ENCODE peak calls at places on chromosomes 1 and 21, in four cellular contexts. G, O, V and K are unnamed samples.

GRCh38 chr1:187032316-187032981 is 203.7 kb downstream of the PLA2G4A start:
- DNase-seq in G (no peak), O (no peak), V (no peak), K (no peak)

GRCh38 chr1:230857822-230858221 is 10.5 kb downstream of the C1orf198 start:
- DNase-seq in G (no peak), O (no peak), V (no peak), K (no peak)

GRCh38 chr1:154770897-154771594 is 99.0 kb downstream of the KCNN3 start:
- DNase-seq in G (no peak), O (peak), V (no peak), K (no peak)

GRCh38 chr1:164999135-164999534 is 357.4 kb downstream of the LMX1A start:
- DNase-seq in G (no peak), O (peak), V (no peak), K (no peak)

GRCh38 chr1:42173155-42173933 is 8.8 kb upstream of the GUCA2A start:
- DNase-seq in G (no peak), O (peak), V (peak), K (peak)

GRCh38 chr21:28884481-28884880 is 108.2 kb downstream of the LTN1 start:
- DNase-seq in G (no peak), O (peak), V (no peak), K (no peak)

GRCh38 chr1:7255303-7256058 is 470.2 kb downstream of the CAMTA1 start:
- DNase-seq in G (no peak), O (no peak), V (no peak), K (no peak)

GRCh38 chr1:16162163-16162822 is 6.4 kb upstream of the EPHA2 start:
- DNase-seq in G (no peak), O (no peak), V (no peak), K (peak)

GRCh38 chr1:19400189-19400588 is 85.2 kb downstream of the CAPZB start:
- DNase-seq in G (peak), O (no peak), V (no peak), K (no peak)

GRCh38 chr21:20169812-20170576 is 828.2 kb upstream of the NCAM2 start:
- DNase-seq in G (no peak), O (no peak), V (no peak), K (no peak)

GRCh38 chr1:219385786-219386427 is 212.2 kb downstream of the LYPLAL1 start:
- DNase-seq in G (peak), O (peak), V (peak), K (no peak)

GRCh38 chr1:4962836-4963235 is 308.4 kb downstream of the AJAP1 start:
- DNase-seq in G (no peak), O (no peak), V (no peak), K (no peak)

GRCh38 chr1:154496381-154496780 is 5.6 kb upstream of the TDRD10 start:
- DNase-seq in G (no peak), O (no peak), V (no peak), K (no peak)

GRCh38 chr21:15034126-15034848 is 30.5 kb downstream of the NRIP1 start:
- DNase-seq in G (peak), O (no peak), V (no peak), K (no peak)

GRCh38 chr1:200206340-200206739 is 178.8 kb downstream of the NR5A2 start:
- DNase-seq in G (peak), O (peak), V (no peak), K (no peak)

GRCh38 chr1:98965394-98965793 is 39.3 kb downstream of the PLPPR5 start:
- DNase-seq in G (no peak), O (peak), V (no peak), K (no peak)

GRCh38 chr1:168921514-168922106 is 184.9 kb upstream of the ATP1B1 start:
- DNase-seq in G (no peak), O (no peak), V (no peak), K (no peak)

GRCh38 chr21:29481641-29482040 is 182.9 kb downstream of the BACH1 start:
- DNase-seq in G (peak), O (no peak), V (no peak), K (no peak)

GRCh38 chr1:41432481-41433280 is 51.8 kb downstream of the EDN2 start:
- DNase-seq in G (peak), O (peak), V (peak), K (peak)

GRCh38 chr1:59285691-59286090 is 11.2 kb upstream of the FGGY start:
- DNase-seq in G (no peak), O (no peak), V (no peak), K (no peak)

GRCh38 chr1:67169932-67170331 is 3.7 kb downstream of the IL23R start:
- DNase-seq in G (no peak), O (no peak), V (no peak), K (no peak)

GRCh38 chr1:15944308-15945010 is 31.4 kb downstream of the ZBTB17 start:
- DNase-seq in G (no peak), O (no peak), V (no peak), K (no peak)

GRCh38 chr1:190011585-190011984 is 466.1 kb downstream of the BRINP3 start:
- DNase-seq in G (no peak), O (no peak), V (no peak), K (no peak)

GRCh38 chr1:218671573-218671972 is 326.4 kb downstream of the TGFB2 start:
- DNase-seq in G (no peak), O (no peak), V (no peak), K (no peak)

GRCh38 chr1:214558002-214558770 is 6.8 kb upstream of the PTPN14 start:
- DNase-seq in G (no peak), O (peak), V (no peak), K (no peak)

GRCh38 chr1:54826226-54826816 is 25.2 kb upstream of the TTC22 start:
- DNase-seq in G (no peak), O (no peak), V (no peak), K (no peak)

GRCh38 chr1:155122308-155122707 is 5.4 kb upstream of the EFNA1 start:
- DNase-seq in G (no peak), O (no peak), V (no peak), K (no peak)

GRCh38 chr1:211336775-211337174 is 10.1 kb downstream of the TRAF5 start:
- DNase-seq in G (no peak), O (no peak), V (no peak), K (no peak)

GRCh38 chr1:156948708-156949107 is 28.3 kb downstream of the LRRC71 start:
- DNase-seq in G (no peak), O (no peak), V (no peak), K (no peak)

GRCh38 chr21:45074818-45075605 is 632 bp downstream of the ADARB1 start:
- DNase-seq in G (no peak), O (peak), V (no peak), K (peak)

GRCh38 chr1:54277451-54278355 is 77.7 kb downstream of the MRPL37 start:
- DNase-seq in G (no peak), O (no peak), V (no peak), K (no peak)

GRCh38 chr1:167690053-167690452 is 31.7 kb upstream of the MPZL1 start:
- DNase-seq in G (no peak), O (no peak), V (no peak), K (no peak)

GRCh38 chr1:35448344-35448801 is 108.8 kb downstream of the KIAA0319L start:
- DNase-seq in G (peak), O (peak), V (no peak), K (no peak)

GRCh38 chr1:110255388-110255787 is 45.3 kb downstream of the KCNC4 start:
- DNase-seq in G (no peak), O (no peak), V (no peak), K (no peak)

GRCh38 chr1:6971048-6971447 is 185.8 kb downstream of the CAMTA1 start:
- DNase-seq in G (no peak), O (no peak), V (no peak), K (no peak)

GRCh38 chr1:41900611-41901444 is 17.9 kb downstream of the HIVEP3 start:
- DNase-seq in G (no peak), O (peak), V (no peak), K (no peak)

GRCh38 chr1:58447891-58448290 is 98.6 kb downstream of the OMA1 start:
- DNase-seq in G (no peak), O (no peak), V (no peak), K (no peak)

GRCh38 chr21:36881223-36881622 is 85.2 kb downstream of the HLCS start:
- DNase-seq in G (peak), O (no peak), V (no peak), K (no peak)

GRCh38 chr1:981955-982558 is at the start of gene PERM1:
- DNase-seq in G (no peak), O (no peak), V (no peak), K (no peak)

GRCh38 chr1:114040273-114041043 is 61.2 kb downstream of the OLFML3 start:
- DNase-seq in G (no peak), O (peak), V (no peak), K (no peak)

GRCh38 chr1:91944087-91944486 is 5.1 kb upstream of the BRDT start:
- DNase-seq in G (no peak), O (no peak), V (no peak), K (no peak)
- TF ChIP-seq CTCF in G (no peak), O (no peak), V (no peak), K (no peak)

DNA sequence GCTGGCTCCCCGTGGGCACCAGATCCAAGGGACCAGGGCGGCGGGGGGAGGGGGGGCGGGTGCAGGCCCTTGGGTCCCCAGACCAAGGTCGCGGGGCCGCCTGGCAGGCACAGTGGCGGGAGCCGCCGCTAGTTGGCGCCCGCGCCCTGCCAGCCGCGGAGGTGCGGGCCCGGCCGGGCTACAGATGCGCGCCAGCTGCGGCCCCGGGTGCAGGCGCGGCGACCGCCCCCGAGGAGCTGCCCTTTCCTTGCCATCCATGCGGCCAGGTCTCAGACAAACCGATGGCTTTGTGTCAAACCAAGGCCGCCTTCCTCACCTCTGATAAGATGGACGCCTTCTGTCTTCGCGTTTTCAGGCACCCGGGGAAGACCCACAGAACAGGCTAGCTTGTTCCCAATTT is 2.2 kb upstream of the RUNX3 start:
- DNase-seq in G (no peak), O (no peak), V (peak), K (peak)
- TF ChIP-seq CTCF in G (no peak), O (peak), V (peak), K (peak)

GRCh38 chr1:8352886-8353285 is 35.0 kb downstream of the SLC45A1 start:
- DNase-seq in G (no peak), O (no peak), V (no peak), K (no peak)

GRCh38 chr1:8351693-8352470 is 34.0 kb downstream of the SLC45A1 start:
- DNase-seq in G (no peak), O (peak), V (peak), K (no peak)

GRCh38 chr1:8352471-8352845 is 34.5 kb downstream of the SLC45A1 start:
- DNase-seq in G (no peak), O (no peak), V (no peak), K (no peak)

GRCh38 chr1:8354038-8354437 is 36.1 kb downstream of the SLC45A1 start:
- DNase-seq in G (no peak), O (no peak), V (no peak), K (no peak)

GRCh38 chr1:8353386-8353785 is 35.5 kb downstream of the SLC45A1 start:
- DNase-seq in G (no peak), O (no peak), V (no peak), K (no peak)
- TF ChIP-seq CTCF in G (no peak), O (no peak), V (no peak), K (no peak)

GRCh38 chr1:89524369-89525168 is at the start of gene LRRC8B:
- DNase-seq in G (peak), O (peak), V (peak), K (peak)
- TF ChIP-seq CTCF in G (no peak), O (no peak), V (no peak), K (no peak)

GRCh38 chr1:203628185-203628996 is 1.8 kb downstream of the ATP2B4 start:
- DNase-seq in G (no peak), O (peak), V (peak), K (peak)
- TF ChIP-seq CTCF in G (peak), O (no peak), V (no peak), K (no peak)

GRCh38 chr1:12757836-12758235 is 11.8 kb downstream of the CFAP107 start:
- DNase-seq in G (no peak), O (no peak), V (no peak), K (no peak)

GRCh38 chr1:12762766-12763165 is 10.8 kb upstream of the PRAMEF12 start:
- DNase-seq in G (no peak), O (no peak), V (no peak), K (no peak)

GRCh38 chr1:12756756-12757433 is 10.9 kb downstream of the CFAP107 start:
- DNase-seq in G (no peak), O (no peak), V (no peak), K (no peak)

GRCh38 chr1:12761781-12762180 is 11.8 kb upstream of the PRAMEF12 start:
- DNase-seq in G (no peak), O (no peak), V (no peak), K (no peak)

GRCh38 chr1:12760256-12760795 is 13.2 kb upstream of the PRAMEF12 start:
- DNase-seq in G (no peak), O (no peak), V (no peak), K (no peak)
- TF ChIP-seq CTCF in G (no peak), O (no peak), V (peak), K (no peak)

DNA sequence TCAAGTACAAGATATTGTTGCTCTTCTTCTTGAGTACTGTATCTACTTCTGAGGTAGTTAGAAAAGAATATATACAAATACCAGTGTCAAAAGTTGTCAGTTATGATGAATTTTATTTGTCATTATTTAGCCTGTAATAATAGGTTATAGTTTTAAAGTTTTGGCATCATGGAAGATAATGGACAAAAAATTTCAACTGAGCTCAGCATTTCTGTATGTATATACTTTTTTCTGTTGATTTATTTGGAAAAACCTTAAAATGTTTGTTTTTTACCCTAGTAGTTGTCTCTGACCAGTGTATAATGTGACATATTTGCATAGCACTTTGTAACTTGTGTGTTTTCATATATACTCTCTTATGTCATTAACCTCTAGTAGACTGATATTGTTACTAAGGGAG is 11.1 kb downstream of the SLC35A3 start:
- DNase-seq in G (no peak), O (no peak), V (no peak), K (no peak)
- TF ChIP-seq CTCF in G (no peak), O (no peak), V (no peak), K (no peak)

DNA sequence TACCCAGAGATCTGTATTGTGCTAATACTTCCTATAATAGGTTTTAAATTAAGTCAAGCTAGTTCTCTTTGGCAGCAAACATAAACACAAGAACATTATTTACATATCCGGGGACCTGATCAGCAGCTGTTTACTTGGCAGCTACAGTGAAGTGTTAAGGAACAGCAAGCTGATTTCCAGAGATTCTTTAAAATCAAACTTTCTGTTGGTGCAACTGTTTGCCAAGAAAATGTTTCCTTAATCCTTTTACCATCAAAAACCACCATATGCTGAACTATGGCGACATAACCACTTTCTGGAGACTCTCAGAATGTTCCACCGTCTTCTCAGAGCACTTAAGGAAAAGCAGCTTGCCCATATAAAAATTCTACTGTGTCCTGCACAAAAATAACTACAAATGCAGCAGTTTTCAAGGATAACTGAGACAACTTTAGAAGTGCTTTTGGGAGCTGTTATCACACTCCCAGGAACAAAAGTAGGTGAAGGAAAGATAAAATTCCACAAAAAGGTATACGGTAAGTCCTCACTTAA is 107.1 kb upstream of the KRTAP19-8 start:
- DNase-seq in G (no peak), O (no peak), V (no peak), K (no peak)
- TF ChIP-seq CTCF in G (no peak), O (no peak), V (no peak), K (no peak)

GRCh38 chr1:33960496-33960895 is 96.6 kb downstream of the HMGB4 start:
- DNase-seq in G (no peak), O (no peak), V (no peak), K (no peak)
- TF ChIP-seq CTCF in G (no peak), O (no peak), V (no peak), K (no peak)